ENCODE peak calls at places on chromosomes 11 and 22, in nine cellular contexts. One of them, this sample, is unnamed.

GRCh38 chr11:60866911-60867870 is at the start of gene ZP1:
- DNase-seq in Karpas-422: no peak
- DNase-seq in psoas muscle: peak; percentile 41
- DNase-seq in cardiac fibroblast: peak; percentile 49
- DNase-seq in sigmoid colon: peak; percentile 57
- DNase-seq in coronary artery: no peak
- DNase-seq in breast epithelium: no peak
- DNase-seq in CD8-positive, alpha-beta T cell: no peak
- DNase-seq in stomach: peak; percentile 24
- DNase-seq in this sample: no peak

GRCh38 chr11:83521647-83522596 is 235.8 kb upstream of the CCDC90B start:
- DNase-seq in breast epithelium: no peak
- DNase-seq in coronary artery: no peak
- DNase-seq in psoas muscle: no peak
- DNase-seq in sigmoid colon: no peak
- DNase-seq in stomach: no peak
- DNase-seq in cardiac fibroblast: peak; percentile 12
- DNase-seq in CD8-positive, alpha-beta T cell: no peak
- DNase-seq in Karpas-422: peak; percentile 59
- DNase-seq in this sample: no peak

GRCh38 chr11:131914299-131914902 is 544.0 kb downstream of the NTM start:
- DNase-seq in cardiac fibroblast: peak; percentile 59
- DNase-seq in stomach: no peak
- DNase-seq in Karpas-422: no peak
- DNase-seq in psoas muscle: no peak
- DNase-seq in sigmoid colon: no peak
- DNase-seq in CD8-positive, alpha-beta T cell: no peak
- DNase-seq in breast epithelium: no peak
- DNase-seq in coronary artery: no peak
- DNase-seq in this sample: peak; percentile 49

GRCh38 chr11:104870910-104871309 is 27.4 kb downstream of the CASP12 start:
- DNase-seq in Karpas-422: no peak
- DNase-seq in breast epithelium: no peak
- DNase-seq in coronary artery: no peak
- DNase-seq in stomach: no peak
- DNase-seq in psoas muscle: no peak
- DNase-seq in cardiac fibroblast: no peak
- DNase-seq in sigmoid colon: no peak
- DNase-seq in CD8-positive, alpha-beta T cell: no peak
- DNase-seq in this sample: peak; percentile 55

GRCh38 chr22:46367707-46368191 is 32.2 kb downstream of the TRMU start:
- DNase-seq in psoas muscle: peak; percentile 80
- DNase-seq in coronary artery: no peak
- DNase-seq in Karpas-422: peak; percentile 92
- DNase-seq in CD8-positive, alpha-beta T cell: peak; percentile 69
- DNase-seq in breast epithelium: no peak
- DNase-seq in sigmoid colon: no peak
- DNase-seq in cardiac fibroblast: peak; percentile 52
- DNase-seq in stomach: peak; percentile 89
- DNase-seq in this sample: peak; percentile 13

GRCh38 chr22:31092161-31092560 is 11.0 kb downstream of the SMTN start:
- DNase-seq in breast epithelium: no peak
- DNase-seq in sigmoid colon: no peak
- DNase-seq in coronary artery: no peak
- DNase-seq in stomach: no peak
- DNase-seq in Karpas-422: no peak
- DNase-seq in cardiac fibroblast: no peak
- DNase-seq in psoas muscle: no peak
- DNase-seq in CD8-positive, alpha-beta T cell: no peak
- DNase-seq in this sample: no peak

GRCh38 chr11:29324328-29324727 is 692.5 kb downstream of the KCNA4 start:
- DNase-seq in stomach: no peak
- DNase-seq in sigmoid colon: no peak
- DNase-seq in psoas muscle: no peak
- DNase-seq in cardiac fibroblast: peak; percentile 29
- DNase-seq in breast epithelium: no peak
- DNase-seq in Karpas-422: no peak
- DNase-seq in coronary artery: no peak
- DNase-seq in CD8-positive, alpha-beta T cell: no peak
- DNase-seq in this sample: no peak

GRCh38 chr11:102422817-102423725 is 29.5 kb downstream of the TMEM123 start:
- DNase-seq in cardiac fibroblast: no peak
- DNase-seq in Karpas-422: peak; percentile 61
- DNase-seq in psoas muscle: no peak
- DNase-seq in sigmoid colon: no peak
- DNase-seq in CD8-positive, alpha-beta T cell: no peak
- DNase-seq in breast epithelium: no peak
- DNase-seq in coronary artery: no peak
- DNase-seq in stomach: no peak
- DNase-seq in this sample: no peak

GRCh38 chr11:130677486-130678153 is 229.2 kb downstream of the ADAMTS15 start:
- DNase-seq in stomach: no peak
- DNase-seq in Karpas-422: no peak
- DNase-seq in psoas muscle: no peak
- DNase-seq in coronary artery: no peak
- DNase-seq in cardiac fibroblast: peak; percentile 80
- DNase-seq in breast epithelium: peak; percentile 72
- DNase-seq in sigmoid colon: no peak
- DNase-seq in CD8-positive, alpha-beta T cell: no peak
- DNase-seq in this sample: peak; percentile 47

GRCh38 chr11:33461319-33461718 is 204.1 kb downstream of the HIPK3 start:
- DNase-seq in sigmoid colon: no peak
- DNase-seq in Karpas-422: no peak
- DNase-seq in stomach: no peak
- DNase-seq in breast epithelium: no peak
- DNase-seq in cardiac fibroblast: no peak
- DNase-seq in coronary artery: no peak
- DNase-seq in CD8-positive, alpha-beta T cell: no peak
- DNase-seq in psoas muscle: no peak
- DNase-seq in this sample: no peak

GRCh38 chr11:44351006-44351660 is 41.2 kb upstream of the ALX4 start:
- DNase-seq in CD8-positive, alpha-beta T cell: no peak
- DNase-seq in coronary artery: no peak
- DNase-seq in sigmoid colon: no peak
- DNase-seq in breast epithelium: no peak
- DNase-seq in psoas muscle: no peak
- DNase-seq in cardiac fibroblast: no peak
- DNase-seq in stomach: no peak
- DNase-seq in Karpas-422: peak; percentile 52
- DNase-seq in this sample: no peak

GRCh38 chr11:79538775-79539174 is 97.9 kb upstream of the TENM4 start:
- DNase-seq in sigmoid colon: no peak
- DNase-seq in Karpas-422: no peak
- DNase-seq in psoas muscle: no peak
- DNase-seq in breast epithelium: no peak
- DNase-seq in stomach: no peak
- DNase-seq in coronary artery: no peak
- DNase-seq in CD8-positive, alpha-beta T cell: no peak
- DNase-seq in cardiac fibroblast: no peak
- DNase-seq in this sample: no peak

GRCh38 chr11:113974741-113975470 is at the start of gene HTR3A:
- DNase-seq in CD8-positive, alpha-beta T cell: no peak
- DNase-seq in sigmoid colon: no peak
- DNase-seq in coronary artery: no peak
- DNase-seq in breast epithelium: no peak
- DNase-seq in Karpas-422: peak; percentile 89
- DNase-seq in cardiac fibroblast: no peak
- DNase-seq in stomach: peak; percentile 92
- DNase-seq in psoas muscle: peak; percentile 73
- DNase-seq in this sample: no peak

GRCh38 chr11:59770324-59770723 is 15.1 kb downstream of the STX3 start:
- DNase-seq in Karpas-422: no peak
- DNase-seq in breast epithelium: no peak
- DNase-seq in stomach: no peak
- DNase-seq in CD8-positive, alpha-beta T cell: no peak
- DNase-seq in psoas muscle: no peak
- DNase-seq in cardiac fibroblast: peak; percentile 35
- DNase-seq in sigmoid colon: no peak
- DNase-seq in coronary artery: no peak
- DNase-seq in this sample: no peak

GRCh38 chr11:9750551-9750950 is 86.7 kb downstream of the SWAP70 start:
- DNase-seq in sigmoid colon: no peak
- DNase-seq in CD8-positive, alpha-beta T cell: no peak
- DNase-seq in Karpas-422: no peak
- DNase-seq in breast epithelium: no peak
- DNase-seq in psoas muscle: no peak
- DNase-seq in coronary artery: no peak
- DNase-seq in cardiac fibroblast: no peak
- DNase-seq in stomach: no peak
- DNase-seq in this sample: no peak

GRCh38 chr22:30286813-30287625 is 2.3 kb downstream of the CASTOR1 start:
- DNase-seq in Karpas-422: peak; percentile 89
- DNase-seq in psoas muscle: peak; percentile 82
- DNase-seq in CD8-positive, alpha-beta T cell: peak; percentile 87
- DNase-seq in sigmoid colon: peak; percentile 81
- DNase-seq in cardiac fibroblast: peak; percentile 57
- DNase-seq in coronary artery: no peak
- DNase-seq in breast epithelium: peak; percentile 48
- DNase-seq in stomach: peak; percentile 80
- DNase-seq in this sample: peak; percentile 48

GRCh38 chr11:85685820-85686459 is at the start of gene CCDC89:
- DNase-seq in cardiac fibroblast: peak; percentile 99
- DNase-seq in psoas muscle: peak; percentile 85
- DNase-seq in stomach: peak; percentile 30
- DNase-seq in breast epithelium: peak; percentile 77
- DNase-seq in CD8-positive, alpha-beta T cell: no peak
- DNase-seq in Karpas-422: peak; percentile 76
- DNase-seq in coronary artery: peak; percentile 91
- DNase-seq in sigmoid colon: peak; percentile 92
- DNase-seq in this sample: peak; percentile 94

GRCh38 chr11:8863838-8864237 is 47.2 kb upstream of the AKIP1 start:
- DNase-seq in coronary artery: no peak
- DNase-seq in stomach: no peak
- DNase-seq in psoas muscle: no peak
- DNase-seq in Karpas-422: no peak
- DNase-seq in CD8-positive, alpha-beta T cell: no peak
- DNase-seq in sigmoid colon: no peak
- DNase-seq in cardiac fibroblast: peak; percentile 81
- DNase-seq in breast epithelium: no peak
- DNase-seq in this sample: peak; percentile 69

GRCh38 chr22:19287889-19288288 is 3.6 kb downstream of the CLTCL1 start:
- DNase-seq in breast epithelium: no peak
- DNase-seq in Karpas-422: no peak
- DNase-seq in psoas muscle: no peak
- DNase-seq in stomach: no peak
- DNase-seq in coronary artery: no peak
- DNase-seq in CD8-positive, alpha-beta T cell: no peak
- DNase-seq in cardiac fibroblast: peak; percentile 94
- DNase-seq in sigmoid colon: no peak
- DNase-seq in this sample: peak; percentile 87

GRCh38 chr11:92225206-92225562 is 566 bp downstream of the FAT3 start:
- DNase-seq in sigmoid colon: no peak
- DNase-seq in cardiac fibroblast: no peak
- DNase-seq in CD8-positive, alpha-beta T cell: no peak
- DNase-seq in stomach: no peak
- DNase-seq in breast epithelium: no peak
- DNase-seq in Karpas-422: no peak
- DNase-seq in psoas muscle: peak; percentile 47
- DNase-seq in coronary artery: no peak
- DNase-seq in this sample: no peak

GRCh38 chr11:23021287-23021863 is 161.1 kb upstream of the CCDC179 start:
- DNase-seq in breast epithelium: no peak
- DNase-seq in cardiac fibroblast: peak; percentile 36
- DNase-seq in coronary artery: no peak
- DNase-seq in psoas muscle: no peak
- DNase-seq in sigmoid colon: no peak
- DNase-seq in CD8-positive, alpha-beta T cell: no peak
- DNase-seq in Karpas-422: peak; percentile 71
- DNase-seq in stomach: peak; percentile 34
- DNase-seq in this sample: peak; percentile 40

GRCh38 chr11:97965849-97966646 is 1054.7 kb upstream of the CNTN5 start:
- DNase-seq in psoas muscle: no peak
- DNase-seq in coronary artery: no peak
- DNase-seq in CD8-positive, alpha-beta T cell: no peak
- DNase-seq in sigmoid colon: no peak
- DNase-seq in stomach: no peak
- DNase-seq in breast epithelium: no peak
- DNase-seq in cardiac fibroblast: peak; percentile 98
- DNase-seq in Karpas-422: no peak
- DNase-seq in this sample: peak; percentile 93

GRCh38 chr22:43289551-43289963 is 53.6 kb downstream of the SCUBE1 start:
- DNase-seq in CD8-positive, alpha-beta T cell: no peak
- DNase-seq in sigmoid colon: no peak
- DNase-seq in stomach: no peak
- DNase-seq in breast epithelium: no peak
- DNase-seq in psoas muscle: no peak
- DNase-seq in cardiac fibroblast: no peak
- DNase-seq in Karpas-422: no peak
- DNase-seq in coronary artery: no peak
- DNase-seq in this sample: no peak
- H3K4me3 ChIP-seq in CD8-positive, alpha-beta T cell: no peak overlapping the region
- H3K4me3 ChIP-seq in sigmoid colon: peak overlapping the region; percentile 19
- H3K4me3 ChIP-seq in stomach: no peak overlapping the region
- H3K4me3 ChIP-seq in breast epithelium: peak overlapping the region; percentile 10
- H3K4me3 ChIP-seq in psoas muscle: peak overlapping the region; percentile 18
- H3K4me3 ChIP-seq in cardiac fibroblast: no peak overlapping the region
- H3K4me3 ChIP-seq in Karpas-422: no peak overlapping the region
- H3K4me3 ChIP-seq in coronary artery: peak overlapping the region; percentile 68
- H3K4me3 ChIP-seq in this sample: no peak overlapping the region

GRCh38 chr11:134587345-134587744 is 175.3 kb upstream of the B3GAT1 start:
- DNase-seq in psoas muscle: no peak
- DNase-seq in stomach: no peak
- DNase-seq in sigmoid colon: no peak
- DNase-seq in coronary artery: peak; percentile 33
- DNase-seq in breast epithelium: no peak
- DNase-seq in cardiac fibroblast: no peak
- DNase-seq in CD8-positive, alpha-beta T cell: no peak
- DNase-seq in Karpas-422: no peak
- DNase-seq in this sample: no peak
- H3K4me3 ChIP-seq in psoas muscle: no peak overlapping the region
- H3K4me3 ChIP-seq in stomach: no peak overlapping the region
- H3K4me3 ChIP-seq in sigmoid colon: no peak overlapping the region
- H3K4me3 ChIP-seq in coronary artery: no peak overlapping the region
- H3K4me3 ChIP-seq in breast epithelium: no peak overlapping the region
- H3K4me3 ChIP-seq in cardiac fibroblast: no peak overlapping the region
- H3K4me3 ChIP-seq in CD8-positive, alpha-beta T cell: no peak overlapping the region
- H3K4me3 ChIP-seq in Karpas-422: no peak overlapping the region
- H3K4me3 ChIP-seq in this sample: no peak overlapping the region

DNA sequence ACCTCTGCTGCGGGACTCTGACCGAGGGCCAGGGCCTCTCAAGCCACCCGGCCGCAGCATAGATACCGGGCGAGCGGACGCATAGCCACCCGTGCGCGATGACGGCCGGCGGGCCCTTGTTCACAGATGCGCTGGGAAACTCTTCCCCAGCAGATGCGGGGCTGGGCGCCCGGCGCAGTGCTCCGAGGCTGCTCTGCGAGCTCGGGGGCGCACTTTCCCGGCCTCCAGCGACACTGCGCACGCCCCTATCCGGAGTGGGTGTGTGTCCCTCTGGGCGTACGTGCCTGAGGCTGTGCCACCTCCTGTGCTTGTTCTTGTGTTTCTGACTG is 104.7 kb upstream of the E2F8 start:
- DNase-seq in stomach: no peak
- DNase-seq in cardiac fibroblast: peak; percentile 46
- DNase-seq in Karpas-422: no peak
- DNase-seq in CD8-positive, alpha-beta T cell: no peak
- DNase-seq in coronary artery: no peak
- DNase-seq in breast epithelium: no peak
- DNase-seq in sigmoid colon: no peak
- DNase-seq in psoas muscle: peak; percentile 54
- DNase-seq in this sample: no peak
- H3K4me3 ChIP-seq in stomach: peak overlapping the region; percentile 35
- H3K4me3 ChIP-seq in cardiac fibroblast: peak overlapping the region; percentile 77
- H3K4me3 ChIP-seq in Karpas-422: no peak overlapping the region
- H3K4me3 ChIP-seq in CD8-positive, alpha-beta T cell: no peak overlapping the region
- H3K4me3 ChIP-seq in coronary artery: peak overlapping the region; percentile 74
- H3K4me3 ChIP-seq in breast epithelium: peak overlapping the region; percentile 53
- H3K4me3 ChIP-seq in sigmoid colon: peak overlapping the region; percentile 35
- H3K4me3 ChIP-seq in psoas muscle: peak overlapping the region; percentile 58
- H3K4me3 ChIP-seq in this sample: peak overlapping the region; percentile 4

GRCh38 chr11:120240866-120241265 is 926 bp downstream of the POU2F3 start:
- DNase-seq in sigmoid colon: no peak
- DNase-seq in coronary artery: no peak
- DNase-seq in psoas muscle: no peak
- DNase-seq in stomach: no peak
- DNase-seq in CD8-positive, alpha-beta T cell: no peak
- DNase-seq in cardiac fibroblast: no peak
- DNase-seq in breast epithelium: no peak
- DNase-seq in Karpas-422: no peak
- DNase-seq in this sample: no peak
- H3K4me3 ChIP-seq in sigmoid colon: no peak overlapping the region
- H3K4me3 ChIP-seq in coronary artery: no peak overlapping the region
- H3K4me3 ChIP-seq in psoas muscle: no peak overlapping the region
- H3K4me3 ChIP-seq in stomach: no peak overlapping the region
- H3K4me3 ChIP-seq in CD8-positive, alpha-beta T cell: no peak overlapping the region
- H3K4me3 ChIP-seq in cardiac fibroblast: no peak overlapping the region
- H3K4me3 ChIP-seq in breast epithelium: no peak overlapping the region
- H3K4me3 ChIP-seq in Karpas-422: no peak overlapping the region
- H3K4me3 ChIP-seq in this sample: no peak overlapping the region

This sample was measured in astrocyte of the spinal cord.